ENCODE peak calls at places on chromosome 20, in eight cellular contexts. One of them, this sample, is unnamed.

GRCh38 chr20:37596890-37597539 is 69.3 kb upstream of the BLCAP start:
- DNase-seq in testis: no peak
- DNase-seq in endothelial cell: no peak
- DNase-seq in dermis microvascular lymphatic vessel endothelial cell: no peak
- DNase-seq in NCI-H2107: no peak
- DNase-seq in MM.1S: no peak
- DNase-seq in activated T-cell treated with anti-CD3 and anti-CD28 coated beads for 1 hour: no peak
- DNase-seq in NCI-H446 treated with DMSO at 0.1 percent for 48 hours: no peak
- DNase-seq in this sample: no peak

GRCh38 chr20:50085481-50086365 is 27.2 kb downstream of the UBE2V1 start:
- DNase-seq in testis: peak
- DNase-seq in endothelial cell: peak
- DNase-seq in dermis microvascular lymphatic vessel endothelial cell: peak
- DNase-seq in NCI-H2107: peak
- DNase-seq in MM.1S: peak
- DNase-seq in activated T-cell treated with anti-CD3 and anti-CD28 coated beads for 1 hour: peak
- DNase-seq in NCI-H446 treated with DMSO at 0.1 percent for 48 hours: peak
- DNase-seq in this sample: peak

GRCh38 chr20:15576401-15576800 is 996.8 kb downstream of the KIF16B start:
- DNase-seq in testis: no peak
- DNase-seq in endothelial cell: no peak
- DNase-seq in dermis microvascular lymphatic vessel endothelial cell: no peak
- DNase-seq in NCI-H2107: no peak
- DNase-seq in MM.1S: no peak
- DNase-seq in activated T-cell treated with anti-CD3 and anti-CD28 coated beads for 1 hour: no peak
- DNase-seq in NCI-H446 treated with DMSO at 0.1 percent for 48 hours: no peak
- DNase-seq in this sample: no peak

GRCh38 chr20:9867196-9867980 is 28.5 kb upstream of the PAK5 start:
- DNase-seq in testis: no peak
- DNase-seq in endothelial cell: no peak
- DNase-seq in dermis microvascular lymphatic vessel endothelial cell: no peak
- DNase-seq in NCI-H2107: no peak
- DNase-seq in MM.1S: no peak
- DNase-seq in activated T-cell treated with anti-CD3 and anti-CD28 coated beads for 1 hour: no peak
- DNase-seq in NCI-H446 treated with DMSO at 0.1 percent for 48 hours: peak
- DNase-seq in this sample: no peak

GRCh38 chr20:37436527-37436926 is 84.5 kb upstream of the NNAT start:
- DNase-seq in testis: no peak
- DNase-seq in endothelial cell: no peak
- DNase-seq in dermis microvascular lymphatic vessel endothelial cell: no peak
- DNase-seq in NCI-H2107: no peak
- DNase-seq in MM.1S: no peak
- DNase-seq in activated T-cell treated with anti-CD3 and anti-CD28 coated beads for 1 hour: no peak
- DNase-seq in NCI-H446 treated with DMSO at 0.1 percent for 48 hours: no peak
- DNase-seq in this sample: no peak

GRCh38 chr20:48092596-48093280 is 307.5 kb upstream of the SULF2 start:
- DNase-seq in testis: no peak
- DNase-seq in endothelial cell: no peak
- DNase-seq in dermis microvascular lymphatic vessel endothelial cell: no peak
- DNase-seq in NCI-H2107: no peak
- DNase-seq in MM.1S: no peak
- DNase-seq in activated T-cell treated with anti-CD3 and anti-CD28 coated beads for 1 hour: no peak
- DNase-seq in NCI-H446 treated with DMSO at 0.1 percent for 48 hours: no peak
- DNase-seq in this sample: no peak

GRCh38 chr20:42118409-42119125 is 500.4 kb upstream of the CHD6 start:
- DNase-seq in testis: no peak
- DNase-seq in endothelial cell: no peak
- DNase-seq in dermis microvascular lymphatic vessel endothelial cell: no peak
- DNase-seq in NCI-H2107: no peak
- DNase-seq in MM.1S: no peak
- DNase-seq in activated T-cell treated with anti-CD3 and anti-CD28 coated beads for 1 hour: no peak
- DNase-seq in NCI-H446 treated with DMSO at 0.1 percent for 48 hours: no peak
- DNase-seq in this sample: no peak

GRCh38 chr20:1313236-1313964 is 15.5 kb downstream of the SDCBP2 start:
- DNase-seq in testis: peak
- DNase-seq in endothelial cell: peak
- DNase-seq in dermis microvascular lymphatic vessel endothelial cell: peak
- DNase-seq in NCI-H2107: peak
- DNase-seq in MM.1S: peak
- DNase-seq in activated T-cell treated with anti-CD3 and anti-CD28 coated beads for 1 hour: peak
- DNase-seq in NCI-H446 treated with DMSO at 0.1 percent for 48 hours: peak
- DNase-seq in this sample: peak

GRCh38 chr20:35318502-35319157 is 26.4 kb upstream of the FAM83C start:
- DNase-seq in testis: no peak
- DNase-seq in endothelial cell: no peak
- DNase-seq in dermis microvascular lymphatic vessel endothelial cell: no peak
- DNase-seq in NCI-H2107: no peak
- DNase-seq in MM.1S: no peak
- DNase-seq in activated T-cell treated with anti-CD3 and anti-CD28 coated beads for 1 hour: no peak
- DNase-seq in NCI-H446 treated with DMSO at 0.1 percent for 48 hours: no peak
- DNase-seq in this sample: no peak

GRCh38 chr20:20946122-20946759 is 159.9 kb downstream of the LINC00237 start:
- DNase-seq in testis: no peak
- DNase-seq in endothelial cell: no peak
- DNase-seq in dermis microvascular lymphatic vessel endothelial cell: no peak
- DNase-seq in NCI-H2107: no peak
- DNase-seq in MM.1S: no peak
- DNase-seq in activated T-cell treated with anti-CD3 and anti-CD28 coated beads for 1 hour: no peak
- DNase-seq in NCI-H446 treated with DMSO at 0.1 percent for 48 hours: no peak
- DNase-seq in this sample: no peak

GRCh38 chr20:19968488-19969073 is 48.6 kb upstream of the NAA20 start:
- DNase-seq in testis: no peak
- DNase-seq in endothelial cell: no peak
- DNase-seq in dermis microvascular lymphatic vessel endothelial cell: no peak
- DNase-seq in NCI-H2107: no peak
- DNase-seq in MM.1S: peak
- DNase-seq in activated T-cell treated with anti-CD3 and anti-CD28 coated beads for 1 hour: no peak
- DNase-seq in NCI-H446 treated with DMSO at 0.1 percent for 48 hours: no peak
- DNase-seq in this sample: no peak

GRCh38 chr20:11993886-11994466 is 76.3 kb downstream of the BTBD3 start:
- DNase-seq in testis: no peak
- DNase-seq in endothelial cell: no peak
- DNase-seq in dermis microvascular lymphatic vessel endothelial cell: no peak
- DNase-seq in NCI-H2107: peak
- DNase-seq in MM.1S: peak
- DNase-seq in activated T-cell treated with anti-CD3 and anti-CD28 coated beads for 1 hour: no peak
- DNase-seq in NCI-H446 treated with DMSO at 0.1 percent for 48 hours: no peak
- DNase-seq in this sample: no peak

GRCh38 chr20:45336530-45337366 is 11.5 kb downstream of the SDC4 start:
- DNase-seq in testis: no peak
- DNase-seq in endothelial cell: no peak
- DNase-seq in dermis microvascular lymphatic vessel endothelial cell: no peak
- DNase-seq in NCI-H2107: no peak
- DNase-seq in MM.1S: no peak
- DNase-seq in activated T-cell treated with anti-CD3 and anti-CD28 coated beads for 1 hour: no peak
- DNase-seq in NCI-H446 treated with DMSO at 0.1 percent for 48 hours: no peak
- DNase-seq in this sample: no peak

This sample was measured in 8988T.